ENCODE peak calls at places on chromosomes 6 and 20, in nine cellular contexts. T, B, G, L, Q, D, P, K and N are unnamed samples.

GRCh38 chr20:54108817-54109216 is 38.4 kb upstream of the BCAS1 start:
- DNase-seq in T (no peak), B (no peak), G (no peak), L (no peak), Q (no peak), D (no peak), P (no peak), K (no peak), N (no peak)

GRCh38 chr6:35919085-35919826 is 1.6 kb downstream of the SRPK1 start:
- DNase-seq in T (no peak), B (no peak), G (no peak), L (no peak), Q (peak; percentile 40), D (peak; percentile 57), P (no peak), K (no peak), N (no peak)

GRCh38 chr6:125810435-125810834 is 19.7 kb downstream of the NCOA7 start:
- DNase-seq in T (no peak), B (no peak), G (no peak), L (peak; percentile 62), Q (no peak), D (no peak), P (no peak), K (no peak), N (no peak)

GRCh38 chr6:112343375-112343774 is 3.8 kb upstream of the RFPL4B start:
- DNase-seq in T (no peak), B (no peak), G (no peak), L (no peak), Q (no peak), D (no peak), P (no peak), K (no peak), N (no peak)

GRCh38 chr20:2693286-2693995 is 861 bp downstream of the EBF4 start:
- DNase-seq in T (no peak), B (peak; percentile 44), G (peak; percentile 54), L (peak; percentile 36), Q (peak; percentile 17), D (no peak), P (peak; percentile 38), K (no peak), N (peak; percentile 54)

GRCh38 chr6:29967379-29968010 is 25.2 kb downstream of the HLA-A start:
- DNase-seq in T (peak; percentile 11), B (no peak), G (no peak), L (peak; percentile 59), Q (peak; percentile 6), D (no peak), P (peak; percentile 74), K (peak; percentile 72), N (peak; percentile 66)

GRCh38 chr20:63602321-63602720 is 24.6 kb downstream of the GMEB2 start:
- DNase-seq in T (no peak), B (no peak), G (no peak), L (no peak), Q (no peak), D (no peak), P (no peak), K (no peak), N (no peak)

GRCh38 chr20:44496976-44497375 is 21.3 kb downstream of the TTPAL start:
- DNase-seq in T (no peak), B (peak; percentile 43), G (no peak), L (no peak), Q (peak; percentile 93), D (peak; percentile 96), P (no peak), K (no peak), N (no peak)

GRCh38 chr6:126947070-126947469 is 171.4 kb upstream of the RSPO3 start:
- DNase-seq in T (no peak), B (no peak), G (peak; percentile 43), L (no peak), Q (no peak), D (peak; percentile 2), P (no peak), K (no peak), N (no peak)

GRCh38 chr6:11233936-11234573 is 1.6 kb upstream of the NEDD9 start:
- DNase-seq in T (no peak), B (no peak), G (no peak), L (no peak), Q (no peak), D (no peak), P (no peak), K (no peak), N (no peak)
- H3K4me1 ChIP-seq in T (peaks cover 10% of the 10 kb centered on the region), B (peaks cover 16% of the 10 kb centered on the region), G (peaks cover 14% of the 10 kb centered on the region), L (peaks cover 23% of the 10 kb centered on the region), Q (no peaks in the 10 kb centered on the region), D (peaks cover 12% of the 10 kb centered on the region), P (peaks cover 11% of the 10 kb centered on the region), K (no peaks in the 10 kb centered on the region), N (peaks cover 6% of the 10 kb centered on the region)

GRCh38 chr6:99810942-99811633 is 182.9 kb downstream of the MCHR2 start:
- DNase-seq in T (no peak), B (no peak), G (no peak), L (no peak), Q (no peak), D (no peak), P (no peak), K (no peak), N (no peak)

GRCh38 chr6:99816795-99817194 is 177.2 kb downstream of the MCHR2 start:
- DNase-seq in T (no peak), B (no peak), G (no peak), L (no peak), Q (no peak), D (no peak), P (no peak), K (no peak), N (no peak)

GRCh38 chr6:99813565-99813964 is 180.5 kb downstream of the MCHR2 start:
- DNase-seq in T (no peak), B (no peak), G (no peak), L (no peak), Q (no peak), D (no peak), P (no peak), K (no peak), N (no peak)

GRCh38 chr6:99818161-99818560 is 175.9 kb downstream of the MCHR2 start:
- DNase-seq in T (no peak), B (no peak), G (no peak), L (no peak), Q (no peak), D (no peak), P (no peak), K (no peak), N (no peak)

DNA sequence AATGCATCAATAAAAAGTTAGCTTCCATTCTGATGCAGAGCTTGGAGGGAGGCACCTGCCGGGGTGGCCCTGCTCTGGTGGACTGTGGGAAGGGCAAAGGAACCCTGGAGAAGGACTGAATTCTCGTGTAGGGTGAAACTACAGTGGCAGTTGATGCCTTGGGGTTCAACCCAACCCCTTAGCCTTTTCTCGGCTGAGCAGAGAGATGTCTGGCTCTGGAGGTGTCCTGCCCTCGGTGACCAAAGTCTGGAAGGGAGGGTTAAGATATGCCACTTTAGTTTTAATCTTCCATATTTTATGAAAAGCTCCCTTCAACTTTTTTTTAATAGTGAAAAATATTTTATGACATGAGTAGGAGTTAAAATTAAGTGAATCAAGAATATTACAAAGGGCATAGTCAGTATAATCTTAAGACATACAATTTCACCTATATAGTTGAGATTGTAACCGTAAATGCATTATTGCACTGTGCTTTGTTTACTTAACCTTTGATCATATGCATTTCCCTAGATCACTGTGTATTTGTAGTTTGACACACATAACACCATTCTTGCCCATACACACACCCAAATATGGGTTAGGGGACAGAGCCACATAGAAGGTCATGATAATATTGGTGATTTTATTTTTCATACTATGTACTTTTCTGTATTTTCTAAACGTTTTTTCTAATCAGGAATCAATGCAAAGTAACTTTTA is 179.6 kb downstream of the MCHR2 start:
- DNase-seq in T (no peak), B (no peak), G (no peak), L (no peak), Q (no peak), D (no peak), P (no peak), K (no peak), N (no peak)
- H3K4me3 ChIP-seq in T (no peak overlapping the region), B (no peak overlapping the region), G (no peak overlapping the region), L (no peak overlapping the region), Q (no peak overlapping the region), D (no peak overlapping the region), P (no peak overlapping the region), K (no peak overlapping the region), N (no peak overlapping the region)

GRCh38 chr20:22796465-22797077 is 212.2 kb upstream of the FOXA2 start:
- DNase-seq in T (no peak), B (no peak), G (no peak), L (no peak), Q (peak; percentile 64), D (peak; percentile 79), P (no peak), K (no peak), N (no peak)
- H3K4me1 ChIP-seq in T (no peaks in the 10 kb centered on the region), B (peaks cover 62% of the 10 kb centered on the region), G (peaks cover 3% of the 10 kb centered on the region), L (no peaks in the 10 kb centered on the region), Q (peaks cover 17% of the 10 kb centered on the region), D (peaks cover 12% of the 10 kb centered on the region), P (peaks cover 19% of the 10 kb centered on the region), K (no peaks in the 10 kb centered on the region), N (no peaks in the 10 kb centered on the region)

GRCh38 chr6:45756611-45757010 is 259.0 kb downstream of the CLIC5 start:
- DNase-seq in T (no peak), B (no peak), G (no peak), L (no peak), Q (no peak), D (no peak), P (no peak), K (no peak), N (no peak)

GRCh38 chr6:45759134-45759849 is 256.4 kb downstream of the CLIC5 start:
- DNase-seq in T (no peak), B (no peak), G (no peak), L (no peak), Q (peak; percentile 8), D (no peak), P (no peak), K (no peak), N (no peak)

GRCh38 chr6:45757443-45758121 is 258.1 kb downstream of the CLIC5 start:
- DNase-seq in T (no peak), B (no peak), G (no peak), L (no peak), Q (no peak), D (no peak), P (no peak), K (no peak), N (no peak)

DNA sequence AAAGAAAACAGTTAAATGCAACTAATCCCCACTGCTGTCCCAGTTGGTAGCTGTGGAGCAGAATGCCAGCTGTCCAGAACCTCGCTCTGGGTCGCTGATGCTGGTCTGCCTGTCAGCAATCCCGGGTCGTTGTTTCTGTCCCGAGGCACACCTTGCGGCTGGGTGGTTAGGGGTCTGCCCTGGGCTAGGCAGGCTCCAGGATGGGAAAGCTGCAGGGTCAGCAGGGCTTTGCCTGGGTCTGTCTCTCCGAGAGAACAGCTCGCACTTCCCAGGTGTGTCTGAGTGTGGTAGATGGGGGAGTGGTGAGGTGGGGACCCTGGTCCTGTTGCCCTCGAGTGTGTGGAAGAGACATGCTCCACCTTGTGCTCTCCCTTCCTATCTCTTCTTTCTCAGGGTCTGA is 261.2 kb downstream of the CLIC5 start:
- DNase-seq in T (no peak), B (no peak), G (no peak), L (no peak), Q (no peak), D (no peak), P (no peak), K (no peak), N (no peak)
- H3K4me3 ChIP-seq in T (no peak overlapping the region), B (no peak overlapping the region), G (no peak overlapping the region), L (no peak overlapping the region), Q (no peak overlapping the region), D (no peak overlapping the region), P (no peak overlapping the region), K (no peak overlapping the region), N (no peak overlapping the region)